ENCODE peak calls at places on chromosomes 12 and 14, in nine cellular contexts. One of them, this sample, is unnamed.

GRCh38 chr14:59202031-59202430 is 13.6 kb downstream of the DAAM1 start:
- DNase-seq in aorta: no peak
- DNase-seq in heart left ventricle: no peak
- DNase-seq in CD8-positive, alpha-beta T cell: no peak
- DNase-seq in body of pancreas: no peak
- DNase-seq in naive thymus-derived CD4-positive, alpha-beta T cell: no peak
- DNase-seq in neuronal stem cell: no peak
- DNase-seq in heart right ventricle: no peak
- DNase-seq in tibial nerve: no peak
- DNase-seq in this sample: no peak

GRCh38 chr12:78878447-78878846 is 13.9 kb downstream of the SYT1 start:
- DNase-seq in neuronal stem cell: no peak
- DNase-seq in heart left ventricle: no peak
- DNase-seq in heart right ventricle: no peak
- DNase-seq in aorta: no peak
- DNase-seq in tibial nerve: no peak
- DNase-seq in body of pancreas: no peak
- DNase-seq in CD8-positive, alpha-beta T cell: no peak
- DNase-seq in naive thymus-derived CD4-positive, alpha-beta T cell: no peak
- DNase-seq in this sample: no peak

GRCh38 chr14:101962503-101962874 is 1.9 kb upstream of the DYNC1H1 start:
- DNase-seq in aorta: no peak
- DNase-seq in body of pancreas: peak; percentile 92
- DNase-seq in CD8-positive, alpha-beta T cell: no peak
- DNase-seq in heart right ventricle: peak; percentile 73
- DNase-seq in heart left ventricle: peak; percentile 70
- DNase-seq in neuronal stem cell: no peak
- DNase-seq in tibial nerve: peak; percentile 58
- DNase-seq in naive thymus-derived CD4-positive, alpha-beta T cell: no peak
- DNase-seq in this sample: no peak

GRCh38 chr12:6549379-6550151 is 6.3 kb downstream of the IFFO1 start:
- DNase-seq in tibial nerve: no peak
- DNase-seq in CD8-positive, alpha-beta T cell: no peak
- DNase-seq in body of pancreas: no peak
- DNase-seq in heart left ventricle: no peak
- DNase-seq in heart right ventricle: no peak
- DNase-seq in naive thymus-derived CD4-positive, alpha-beta T cell: no peak
- DNase-seq in neuronal stem cell: no peak
- DNase-seq in aorta: peak; percentile 47
- DNase-seq in this sample: no peak

GRCh38 chr12:65892905-65893304 is 68.6 kb downstream of the HMGA2 start:
- DNase-seq in heart left ventricle: no peak
- DNase-seq in CD8-positive, alpha-beta T cell: no peak
- DNase-seq in heart right ventricle: no peak
- DNase-seq in aorta: no peak
- DNase-seq in tibial nerve: no peak
- DNase-seq in neuronal stem cell: no peak
- DNase-seq in body of pancreas: no peak
- DNase-seq in naive thymus-derived CD4-positive, alpha-beta T cell: no peak
- DNase-seq in this sample: no peak

GRCh38 chr12:18439541-18439940 is 178.2 kb downstream of the PIK3C2G start:
- DNase-seq in body of pancreas: no peak
- DNase-seq in tibial nerve: no peak
- DNase-seq in heart left ventricle: no peak
- DNase-seq in naive thymus-derived CD4-positive, alpha-beta T cell: no peak
- DNase-seq in aorta: no peak
- DNase-seq in heart right ventricle: no peak
- DNase-seq in neuronal stem cell: no peak
- DNase-seq in CD8-positive, alpha-beta T cell: no peak
- DNase-seq in this sample: no peak

GRCh38 chr12:6272300-6273208 is 37.9 kb upstream of the PLEKHG6 start:
- DNase-seq in tibial nerve: no peak
- DNase-seq in naive thymus-derived CD4-positive, alpha-beta T cell: no peak
- DNase-seq in CD8-positive, alpha-beta T cell: no peak
- DNase-seq in aorta: no peak
- DNase-seq in heart left ventricle: no peak
- DNase-seq in body of pancreas: no peak
- DNase-seq in neuronal stem cell: no peak
- DNase-seq in heart right ventricle: no peak
- DNase-seq in this sample: no peak

GRCh38 chr12:19222566-19222965 is 93.0 kb downstream of the PLEKHA5 start:
- DNase-seq in neuronal stem cell: no peak
- DNase-seq in naive thymus-derived CD4-positive, alpha-beta T cell: no peak
- DNase-seq in heart right ventricle: no peak
- DNase-seq in body of pancreas: no peak
- DNase-seq in CD8-positive, alpha-beta T cell: no peak
- DNase-seq in heart left ventricle: no peak
- DNase-seq in tibial nerve: no peak
- DNase-seq in aorta: no peak
- DNase-seq in this sample: no peak

GRCh38 chr12:117408161-117408791 is 46.9 kb upstream of the NOS1 start:
- DNase-seq in neuronal stem cell: no peak
- DNase-seq in naive thymus-derived CD4-positive, alpha-beta T cell: no peak
- DNase-seq in heart right ventricle: peak; percentile 31
- DNase-seq in heart left ventricle: peak; percentile 22
- DNase-seq in body of pancreas: peak; percentile 93
- DNase-seq in aorta: peak; percentile 50
- DNase-seq in CD8-positive, alpha-beta T cell: no peak
- DNase-seq in tibial nerve: no peak
- DNase-seq in this sample: no peak

DNA sequence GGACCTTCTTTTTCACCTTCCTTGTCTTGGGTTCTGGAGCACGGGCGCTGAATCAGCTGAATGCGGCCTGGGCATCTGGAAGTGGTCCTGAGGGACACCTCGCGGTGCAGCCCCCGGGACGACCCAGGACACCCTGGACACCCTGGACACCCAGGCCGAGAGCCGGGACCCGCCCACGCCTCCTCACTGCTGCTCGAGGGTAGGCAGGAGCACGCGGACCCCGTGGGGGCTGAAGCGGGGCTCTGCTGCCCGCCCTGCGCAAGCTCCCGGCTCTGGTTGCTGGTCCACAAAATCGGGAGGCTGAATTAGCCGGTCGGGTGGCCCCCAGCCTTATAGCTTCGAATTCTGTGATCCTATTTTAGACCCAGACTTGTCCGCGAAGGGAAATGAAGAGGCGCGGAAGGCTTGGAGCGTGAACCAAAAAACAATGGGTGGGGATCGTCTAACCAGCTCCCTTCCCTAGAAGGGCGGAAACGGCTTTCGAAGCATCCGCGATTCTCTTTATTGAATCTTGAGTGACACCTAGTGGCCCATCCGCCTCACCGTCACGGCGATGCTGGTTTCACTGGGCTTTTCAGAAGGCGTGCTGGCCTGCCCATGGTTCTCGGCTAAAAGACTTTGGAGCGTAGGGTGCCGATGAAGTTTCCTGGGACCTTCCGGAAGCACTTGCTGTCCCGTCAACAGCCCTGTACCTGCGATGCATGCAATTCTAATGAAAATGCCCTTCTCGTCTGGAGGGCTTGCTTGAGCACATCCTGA is 46.3 kb upstream of the PLXNC1 start:
- DNase-seq in body of pancreas: peak; percentile 83
- DNase-seq in naive thymus-derived CD4-positive, alpha-beta T cell: peak; percentile 86
- DNase-seq in CD8-positive, alpha-beta T cell: peak; percentile 85
- DNase-seq in heart right ventricle: peak; percentile 88
- DNase-seq in neuronal stem cell: peak; percentile 85
- DNase-seq in tibial nerve: peak; percentile 86
- DNase-seq in heart left ventricle: peak; percentile 85
- DNase-seq in aorta: peak; percentile 89
- DNase-seq in this sample: peak; percentile 82
- H3K4me1 ChIP-seq in body of pancreas: peaks cover 12% of the 10 kb centered on the region
- H3K4me1 ChIP-seq in naive thymus-derived CD4-positive, alpha-beta T cell: peaks cover 13% of the 10 kb centered on the region
- H3K4me1 ChIP-seq in CD8-positive, alpha-beta T cell: peaks cover 2% of the 10 kb centered on the region
- H3K4me1 ChIP-seq in heart right ventricle: no peaks in the 10 kb centered on the region
- H3K4me1 ChIP-seq in neuronal stem cell: peaks cover 2% of the 10 kb centered on the region
- H3K4me1 ChIP-seq in tibial nerve: no peaks in the 10 kb centered on the region
- H3K4me1 ChIP-seq in heart left ventricle: peaks cover 15% of the 10 kb centered on the region
- H3K4me1 ChIP-seq in aorta: no peaks in the 10 kb centered on the region
- H3K4me1 ChIP-seq in this sample: peaks cover 28% of the 10 kb centered on the region

GRCh38 chr12:56866493-56866892 is 67.7 kb downstream of the SDR9C7 start:
- DNase-seq in heart right ventricle: no peak
- DNase-seq in body of pancreas: no peak
- DNase-seq in heart left ventricle: no peak
- DNase-seq in CD8-positive, alpha-beta T cell: no peak
- DNase-seq in aorta: no peak
- DNase-seq in tibial nerve: no peak
- DNase-seq in neuronal stem cell: no peak
- DNase-seq in naive thymus-derived CD4-positive, alpha-beta T cell: no peak
- DNase-seq in this sample: no peak
- H3K9me3 ChIP-seq in heart right ventricle: peaks cover 8% of the 10 kb centered on the region
- H3K9me3 ChIP-seq in body of pancreas: no peaks in the 10 kb centered on the region
- H3K9me3 ChIP-seq in heart left ventricle: peaks cover 6% of the 10 kb centered on the region
- H3K9me3 ChIP-seq in CD8-positive, alpha-beta T cell: peaks cover 11% of the 10 kb centered on the region
- H3K9me3 ChIP-seq in aorta: peaks cover 15% of the 10 kb centered on the region
- H3K9me3 ChIP-seq in tibial nerve: peaks cover 24% of the 10 kb centered on the region
- H3K9me3 ChIP-seq in neuronal stem cell: peaks cover 17% of the 10 kb centered on the region
- H3K9me3 ChIP-seq in naive thymus-derived CD4-positive, alpha-beta T cell: peaks cover 39% of the 10 kb centered on the region
- H3K9me3 ChIP-seq in this sample: peaks cover 46% of the 10 kb centered on the region

DNA sequence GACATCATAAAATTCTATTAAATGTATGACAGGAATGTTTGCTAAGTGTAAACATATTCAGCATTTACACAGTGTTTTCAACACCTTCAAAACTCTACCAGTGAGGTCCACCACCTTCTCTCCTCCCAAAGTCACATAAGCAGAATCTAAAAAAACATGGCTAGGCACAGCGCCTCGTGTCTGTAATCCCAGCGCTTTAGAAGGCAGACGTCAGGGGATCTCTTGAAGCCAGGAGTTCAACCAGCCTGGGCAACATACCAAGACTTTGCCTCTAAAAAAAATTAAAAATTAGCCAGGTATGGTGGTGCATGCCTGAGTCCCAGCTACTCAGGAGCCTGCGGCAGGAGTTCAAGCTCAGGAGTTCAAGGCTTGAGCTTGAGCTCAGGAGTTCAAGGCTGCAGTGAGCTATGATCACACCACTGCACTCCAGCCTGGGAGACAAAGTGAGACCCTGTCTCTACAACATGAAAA is 30.0 kb downstream of the NUMB start:
- DNase-seq in heart right ventricle: no peak
- DNase-seq in tibial nerve: no peak
- DNase-seq in naive thymus-derived CD4-positive, alpha-beta T cell: no peak
- DNase-seq in body of pancreas: peak; percentile 70
- DNase-seq in CD8-positive, alpha-beta T cell: no peak
- DNase-seq in heart left ventricle: no peak
- DNase-seq in aorta: no peak
- DNase-seq in neuronal stem cell: no peak
- DNase-seq in this sample: peak; percentile 45
- H3K4me1 ChIP-seq in heart right ventricle: peaks cover 3% of the 10 kb centered on the region
- H3K4me1 ChIP-seq in tibial nerve: no peaks in the 10 kb centered on the region
- H3K4me1 ChIP-seq in naive thymus-derived CD4-positive, alpha-beta T cell: no peaks in the 10 kb centered on the region
- H3K4me1 ChIP-seq in body of pancreas: peaks cover 56% of the 10 kb centered on the region
- H3K4me1 ChIP-seq in CD8-positive, alpha-beta T cell: no peaks in the 10 kb centered on the region
- H3K4me1 ChIP-seq in heart left ventricle: peaks cover 52% of the 10 kb centered on the region
- H3K4me1 ChIP-seq in aorta: no peaks in the 10 kb centered on the region
- H3K4me1 ChIP-seq in neuronal stem cell: no peaks in the 10 kb centered on the region
- H3K4me1 ChIP-seq in this sample: peaks cover 32% of the 10 kb centered on the region

DNA sequence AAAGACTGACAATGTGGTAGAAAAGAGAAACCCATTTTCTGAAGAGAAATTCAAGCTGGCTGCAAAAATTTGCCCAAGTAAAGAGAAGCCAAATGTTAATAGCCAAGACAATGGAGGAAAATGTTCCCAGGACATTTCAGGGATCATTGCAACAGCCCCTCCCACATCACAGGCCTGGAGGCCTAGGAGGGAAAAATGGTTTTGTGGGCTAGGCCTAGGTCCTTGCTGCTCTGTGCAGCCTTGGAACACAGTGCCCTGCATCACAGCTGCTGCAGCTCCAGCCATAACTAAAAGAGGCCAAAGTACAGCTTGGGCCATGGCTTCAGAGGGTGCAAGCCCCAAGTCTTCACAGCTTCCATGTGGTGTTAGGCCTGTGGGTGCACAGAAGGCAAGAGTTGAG is 332.4 kb upstream of the LRIG3 start:
- DNase-seq in heart left ventricle: no peak
- DNase-seq in heart right ventricle: no peak
- DNase-seq in body of pancreas: no peak
- DNase-seq in naive thymus-derived CD4-positive, alpha-beta T cell: no peak
- DNase-seq in neuronal stem cell: no peak
- DNase-seq in CD8-positive, alpha-beta T cell: no peak
- DNase-seq in aorta: no peak
- DNase-seq in tibial nerve: no peak
- DNase-seq in this sample: no peak
- H3K9me3 ChIP-seq in heart left ventricle: peaks cover 6% of the 10 kb centered on the region
- H3K9me3 ChIP-seq in heart right ventricle: no peaks in the 10 kb centered on the region
- H3K9me3 ChIP-seq in body of pancreas: no peaks in the 10 kb centered on the region
- H3K9me3 ChIP-seq in naive thymus-derived CD4-positive, alpha-beta T cell: peaks cover 13% of the 10 kb centered on the region
- H3K9me3 ChIP-seq in neuronal stem cell: peaks cover 5% of the 10 kb centered on the region
- H3K9me3 ChIP-seq in CD8-positive, alpha-beta T cell: no peaks in the 10 kb centered on the region
- H3K9me3 ChIP-seq in aorta: peaks cover 4% of the 10 kb centered on the region
- H3K9me3 ChIP-seq in tibial nerve: peaks cover 2% of the 10 kb centered on the region
- H3K9me3 ChIP-seq in this sample: no peaks in the 10 kb centered on the region

GRCh38 chr12:98373982-98374381 is 141.4 kb upstream of the TMPO start:
- DNase-seq in heart right ventricle: no peak
- DNase-seq in naive thymus-derived CD4-positive, alpha-beta T cell: no peak
- DNase-seq in aorta: no peak
- DNase-seq in neuronal stem cell: no peak
- DNase-seq in CD8-positive, alpha-beta T cell: no peak
- DNase-seq in body of pancreas: no peak
- DNase-seq in heart left ventricle: no peak
- DNase-seq in tibial nerve: no peak
- DNase-seq in this sample: peak; percentile 9
- H3K4me1 ChIP-seq in heart right ventricle: no peaks in the 10 kb centered on the region
- H3K4me1 ChIP-seq in naive thymus-derived CD4-positive, alpha-beta T cell: no peaks in the 10 kb centered on the region
- H3K4me1 ChIP-seq in aorta: peaks cover 3% of the 10 kb centered on the region
- H3K4me1 ChIP-seq in neuronal stem cell: no peaks in the 10 kb centered on the region
- H3K4me1 ChIP-seq in CD8-positive, alpha-beta T cell: no peaks in the 10 kb centered on the region
- H3K4me1 ChIP-seq in body of pancreas: peaks cover 9% of the 10 kb centered on the region
- H3K4me1 ChIP-seq in heart left ventricle: peaks cover 8% of the 10 kb centered on the region
- H3K4me1 ChIP-seq in tibial nerve: no peaks in the 10 kb centered on the region
- H3K4me1 ChIP-seq in this sample: no peaks in the 10 kb centered on the region

GRCh38 chr12:21546721-21547120 is 20.6 kb downstream of the SPX start:
- DNase-seq in CD8-positive, alpha-beta T cell: no peak
- DNase-seq in heart left ventricle: no peak
- DNase-seq in neuronal stem cell: no peak
- DNase-seq in heart right ventricle: no peak
- DNase-seq in body of pancreas: no peak
- DNase-seq in aorta: no peak
- DNase-seq in naive thymus-derived CD4-positive, alpha-beta T cell: no peak
- DNase-seq in tibial nerve: no peak
- DNase-seq in this sample: no peak
- H3K9me3 ChIP-seq in CD8-positive, alpha-beta T cell: no peaks in the 10 kb centered on the region
- H3K9me3 ChIP-seq in heart left ventricle: no peaks in the 10 kb centered on the region
- H3K9me3 ChIP-seq in neuronal stem cell: no peaks in the 10 kb centered on the region
- H3K9me3 ChIP-seq in heart right ventricle: no peaks in the 10 kb centered on the region
- H3K9me3 ChIP-seq in body of pancreas: no peaks in the 10 kb centered on the region
- H3K9me3 ChIP-seq in aorta: no peaks in the 10 kb centered on the region
- H3K9me3 ChIP-seq in naive thymus-derived CD4-positive, alpha-beta T cell: no peaks in the 10 kb centered on the region
- H3K9me3 ChIP-seq in tibial nerve: no peaks in the 10 kb centered on the region
- H3K9me3 ChIP-seq in this sample: no peaks in the 10 kb centered on the region

DNA sequence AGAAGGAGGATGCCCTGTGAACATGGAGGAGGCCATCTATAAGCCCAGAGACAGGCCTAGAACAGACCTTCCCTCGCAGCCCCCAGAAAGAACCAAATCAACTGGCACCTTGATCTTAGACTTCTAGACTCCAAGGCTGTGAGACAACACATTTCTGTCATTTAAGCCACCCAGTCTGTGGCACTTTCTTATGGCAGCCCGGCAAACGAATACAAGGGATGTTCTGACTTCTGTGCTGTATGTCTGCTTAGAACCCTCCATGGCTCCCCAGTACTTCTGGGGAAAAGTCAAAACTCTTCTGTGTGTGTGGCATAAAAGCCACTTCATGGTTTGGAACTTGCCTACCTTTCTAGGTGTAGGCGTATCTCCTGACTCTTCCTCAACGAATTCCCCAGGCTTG is 42.9 kb downstream of the RBM19 start:
- DNase-seq in aorta: no peak
- DNase-seq in body of pancreas: no peak
- DNase-seq in naive thymus-derived CD4-positive, alpha-beta T cell: no peak
- DNase-seq in tibial nerve: no peak
- DNase-seq in heart left ventricle: no peak
- DNase-seq in neuronal stem cell: no peak
- DNase-seq in CD8-positive, alpha-beta T cell: no peak
- DNase-seq in heart right ventricle: no peak
- DNase-seq in this sample: no peak
- H3K4me1 ChIP-seq in aorta: no peaks in the 10 kb centered on the region
- H3K4me1 ChIP-seq in body of pancreas: no peaks in the 10 kb centered on the region
- H3K4me1 ChIP-seq in naive thymus-derived CD4-positive, alpha-beta T cell: no peaks in the 10 kb centered on the region
- H3K4me1 ChIP-seq in tibial nerve: no peaks in the 10 kb centered on the region
- H3K4me1 ChIP-seq in heart left ventricle: no peaks in the 10 kb centered on the region
- H3K4me1 ChIP-seq in neuronal stem cell: no peaks in the 10 kb centered on the region
- H3K4me1 ChIP-seq in CD8-positive, alpha-beta T cell: no peaks in the 10 kb centered on the region
- H3K4me1 ChIP-seq in heart right ventricle: no peaks in the 10 kb centered on the region
- H3K4me1 ChIP-seq in this sample: no peaks in the 10 kb centered on the region

This sample was measured in Caco-2.